ENCODE peak calls at places on chromosome 14, in seven cellular contexts. One of them, this sample, is unnamed.

GRCh38 chr14:100708349-100709217 is 18.1 kb upstream of the DLK1 start:
- DNase-seq in HFF-Myc: no peak
- DNase-seq in GM12865: no peak
- DNase-seq in activated CD8-positive, alpha-beta memory T cell treated with anti-CD3 and anti-CD28 coated beads, Interleukin-2, amount 50 U/mL, for 4 hours: no peak
- DNase-seq in aorta: no peak
- DNase-seq in astrocyte: no peak
- DNase-seq in foreskin fibroblast: peak
- DNase-seq in this sample: no peak

GRCh38 chr14:77322951-77323350 is 2.1 kb downstream of the GSTZ1 start:
- DNase-seq in GM12865: no peak
- DNase-seq in HFF-Myc: no peak
- DNase-seq in foreskin fibroblast: no peak
- DNase-seq in aorta: no peak
- DNase-seq in activated CD8-positive, alpha-beta memory T cell treated with anti-CD3 and anti-CD28 coated beads, Interleukin-2, amount 50 U/mL, for 4 hours: no peak
- DNase-seq in astrocyte: no peak
- DNase-seq in this sample: no peak

GRCh38 chr14:81132492-81132891 is 88.3 kb downstream of the GTF2A1 start:
- DNase-seq in HFF-Myc: no peak
- DNase-seq in astrocyte: no peak
- DNase-seq in aorta: no peak
- DNase-seq in GM12865: no peak
- DNase-seq in foreskin fibroblast: no peak
- DNase-seq in activated CD8-positive, alpha-beta memory T cell treated with anti-CD3 and anti-CD28 coated beads, Interleukin-2, amount 50 U/mL, for 4 hours: no peak
- DNase-seq in this sample: no peak

GRCh38 chr14:61703342-61704129 is 8.2 kb downstream of the HIF1A start:
- DNase-seq in astrocyte: no peak
- DNase-seq in HFF-Myc: no peak
- DNase-seq in foreskin fibroblast: no peak
- DNase-seq in activated CD8-positive, alpha-beta memory T cell treated with anti-CD3 and anti-CD28 coated beads, Interleukin-2, amount 50 U/mL, for 4 hours: no peak
- DNase-seq in GM12865: peak
- DNase-seq in aorta: no peak
- DNase-seq in this sample: no peak

GRCh38 chr14:91893659-91894058 is 26.3 kb upstream of the TC2N start:
- DNase-seq in aorta: no peak
- DNase-seq in activated CD8-positive, alpha-beta memory T cell treated with anti-CD3 and anti-CD28 coated beads, Interleukin-2, amount 50 U/mL, for 4 hours: no peak
- DNase-seq in foreskin fibroblast: no peak
- DNase-seq in astrocyte: no peak
- DNase-seq in GM12865: no peak
- DNase-seq in HFF-Myc: no peak
- DNase-seq in this sample: no peak

GRCh38 chr14:104808456-104808855 is 7.6 kb downstream of the ZBTB42 start:
- DNase-seq in activated CD8-positive, alpha-beta memory T cell treated with anti-CD3 and anti-CD28 coated beads, Interleukin-2, amount 50 U/mL, for 4 hours: no peak
- DNase-seq in foreskin fibroblast: no peak
- DNase-seq in aorta: no peak
- DNase-seq in HFF-Myc: no peak
- DNase-seq in astrocyte: no peak
- DNase-seq in GM12865: no peak
- DNase-seq in this sample: no peak

GRCh38 chr14:28059254-28059653 is 707.3 kb upstream of the FOXG1 start:
- DNase-seq in GM12865: no peak
- DNase-seq in aorta: no peak
- DNase-seq in activated CD8-positive, alpha-beta memory T cell treated with anti-CD3 and anti-CD28 coated beads, Interleukin-2, amount 50 U/mL, for 4 hours: no peak
- DNase-seq in HFF-Myc: no peak
- DNase-seq in foreskin fibroblast: no peak
- DNase-seq in astrocyte: no peak
- DNase-seq in this sample: no peak

GRCh38 chr14:106044949-106045596 is 518.7 kb downstream of the TMEM121 start:
- DNase-seq in aorta: peak
- DNase-seq in GM12865: peak
- DNase-seq in HFF-Myc: no peak
- DNase-seq in astrocyte: no peak
- DNase-seq in activated CD8-positive, alpha-beta memory T cell treated with anti-CD3 and anti-CD28 coated beads, Interleukin-2, amount 50 U/mL, for 4 hours: peak
- DNase-seq in foreskin fibroblast: no peak
- DNase-seq in this sample: peak

GRCh38 chr14:65879218-65880009 is 466.9 kb downstream of the FUT8 start:
- DNase-seq in HFF-Myc: no peak
- DNase-seq in GM12865: no peak
- DNase-seq in aorta: no peak
- DNase-seq in activated CD8-positive, alpha-beta memory T cell treated with anti-CD3 and anti-CD28 coated beads, Interleukin-2, amount 50 U/mL, for 4 hours: no peak
- DNase-seq in foreskin fibroblast: peak
- DNase-seq in astrocyte: peak
- DNase-seq in this sample: no peak

GRCh38 chr14:30362369-30363218 is 196.4 kb upstream of the G2E3 start:
- DNase-seq in GM12865: no peak
- DNase-seq in astrocyte: no peak
- DNase-seq in foreskin fibroblast: no peak
- DNase-seq in aorta: no peak
- DNase-seq in HFF-Myc: no peak
- DNase-seq in activated CD8-positive, alpha-beta memory T cell treated with anti-CD3 and anti-CD28 coated beads, Interleukin-2, amount 50 U/mL, for 4 hours: no peak
- DNase-seq in this sample: no peak

GRCh38 chr14:99524091-99524661 is 43.0 kb downstream of the CCNK start:
- DNase-seq in activated CD8-positive, alpha-beta memory T cell treated with anti-CD3 and anti-CD28 coated beads, Interleukin-2, amount 50 U/mL, for 4 hours: no peak
- DNase-seq in GM12865: no peak
- DNase-seq in aorta: peak
- DNase-seq in foreskin fibroblast: no peak
- DNase-seq in astrocyte: peak
- DNase-seq in HFF-Myc: no peak
- DNase-seq in this sample: no peak

This sample was measured in cerebellar cortex.